ENCODE peak calls at places on chromosomes 11 and 22, in six cellular contexts. One of them, this sample, is unnamed.

GRCh38 chr11:2300290-2300935 is 1.3 kb downstream of the C11orf21 start:
- DNase-seq in GM12892: peak; percentile 14
- DNase-seq in H1: no peak
- DNase-seq in GM12891: no peak
- DNase-seq in SK-N-SH: no peak
- DNase-seq in K562: no peak
- DNase-seq in this sample: no peak

GRCh38 chr11:126443120-126443519 is 87.6 kb downstream of the ST3GAL4 start:
- DNase-seq in GM12892: no peak
- DNase-seq in H1: no peak
- DNase-seq in GM12891: no peak
- DNase-seq in SK-N-SH: peak; percentile 74
- DNase-seq in K562: no peak
- DNase-seq in this sample: no peak

GRCh38 chr22:40791241-40791640 is 27.9 kb downstream of the SLC25A17 start:
- DNase-seq in GM12892: no peak
- DNase-seq in H1: no peak
- DNase-seq in GM12891: no peak
- DNase-seq in SK-N-SH: no peak
- DNase-seq in K562: no peak
- DNase-seq in this sample: no peak

GRCh38 chr11:117931971-117932370 is 2.8 kb upstream of the TMPRSS13 start:
- DNase-seq in GM12892: no peak
- DNase-seq in H1: no peak
- DNase-seq in GM12891: peak; percentile 53
- DNase-seq in SK-N-SH: no peak
- DNase-seq in K562: no peak
- DNase-seq in this sample: no peak

GRCh38 chr11:35288817-35289541 is 130.4 kb downstream of the SLC1A2 start:
- DNase-seq in GM12892: no peak
- DNase-seq in H1: no peak
- DNase-seq in GM12891: no peak
- DNase-seq in SK-N-SH: no peak
- DNase-seq in K562: no peak
- DNase-seq in this sample: no peak

GRCh38 chr11:115659061-115659963 is 155.1 kb upstream of the CADM1 start:
- DNase-seq in GM12892: no peak
- DNase-seq in H1: peak; percentile 63
- DNase-seq in GM12891: no peak
- DNase-seq in SK-N-SH: peak; percentile 83
- DNase-seq in K562: no peak
- DNase-seq in this sample: no peak

GRCh38 chr11:13721760-13722159 is 53.3 kb downstream of the FAR1 start:
- DNase-seq in GM12892: no peak
- DNase-seq in H1: no peak
- DNase-seq in GM12891: no peak
- DNase-seq in SK-N-SH: no peak
- DNase-seq in K562: no peak
- DNase-seq in this sample: no peak

GRCh38 chr22:41998361-41999261 is at the start of gene WBP2NL:
- DNase-seq in GM12892: peak; percentile 91
- DNase-seq in H1: no peak
- DNase-seq in GM12891: peak; percentile 68
- DNase-seq in SK-N-SH: peak; percentile 89
- DNase-seq in K562: peak; percentile 71
- DNase-seq in this sample: no peak

GRCh38 chr11:44426958-44427357 is 117.0 kb upstream of the ALX4 start:
- DNase-seq in GM12892: no peak
- DNase-seq in H1: no peak
- DNase-seq in GM12891: no peak
- DNase-seq in SK-N-SH: no peak
- DNase-seq in K562: no peak
- DNase-seq in this sample: no peak

GRCh38 chr11:16052750-16053149 is 303.6 kb downstream of the SOX6 start:
- DNase-seq in GM12892: no peak
- DNase-seq in H1: no peak
- DNase-seq in GM12891: no peak
- DNase-seq in SK-N-SH: no peak
- DNase-seq in K562: no peak
- DNase-seq in this sample: no peak

GRCh38 chr11:83303358-83303757 is 17.2 kb upstream of the CCDC90B start:
- DNase-seq in GM12892: no peak
- DNase-seq in H1: no peak
- DNase-seq in GM12891: no peak
- DNase-seq in SK-N-SH: no peak
- DNase-seq in K562: no peak
- DNase-seq in this sample: no peak

GRCh38 chr22:45671051-45671782 is 417 bp upstream of the ATXN10 start:
- DNase-seq in GM12892: no peak
- DNase-seq in H1: no peak
- DNase-seq in GM12891: no peak
- DNase-seq in SK-N-SH: peak; percentile 94
- DNase-seq in K562: no peak
- DNase-seq in this sample: no peak

GRCh38 chr22:35219012-35219411 is 38.3 kb upstream of the HMGXB4 start:
- DNase-seq in GM12892: no peak
- DNase-seq in H1: no peak
- DNase-seq in GM12891: no peak
- DNase-seq in SK-N-SH: no peak
- DNase-seq in K562: peak; percentile 57
- DNase-seq in this sample: no peak

GRCh38 chr22:23763579-23764331 is 965 bp downstream of the C22orf15 start:
- DNase-seq in GM12892: no peak
- DNase-seq in H1: peak; percentile 76
- DNase-seq in GM12891: peak; percentile 47
- DNase-seq in SK-N-SH: peak; percentile 25
- DNase-seq in K562: peak; percentile 29
- DNase-seq in this sample: no peak

GRCh38 chr11:12157241-12157661 is 46.9 kb downstream of the MICAL2 start:
- DNase-seq in GM12892: no peak
- DNase-seq in H1: no peak
- DNase-seq in GM12891: no peak
- DNase-seq in SK-N-SH: no peak
- DNase-seq in K562: no peak
- DNase-seq in this sample: no peak

GRCh38 chr11:12156301-12157140 is 46.1 kb downstream of the MICAL2 start:
- DNase-seq in GM12892: no peak
- DNase-seq in H1: no peak
- DNase-seq in GM12891: no peak
- DNase-seq in SK-N-SH: no peak
- DNase-seq in K562: no peak
- DNase-seq in this sample: no peak

GRCh38 chr11:12158926-12159325 is 48.5 kb downstream of the MICAL2 start:
- DNase-seq in GM12892: no peak
- DNase-seq in H1: no peak
- DNase-seq in GM12891: no peak
- DNase-seq in SK-N-SH: no peak
- DNase-seq in K562: peak; percentile 61
- DNase-seq in this sample: no peak

GRCh38 chr11:12154871-12155668 is 44.7 kb downstream of the MICAL2 start:
- DNase-seq in GM12892: no peak
- DNase-seq in H1: no peak
- DNase-seq in GM12891: no peak
- DNase-seq in SK-N-SH: no peak
- DNase-seq in K562: no peak
- DNase-seq in this sample: no peak

DNA sequence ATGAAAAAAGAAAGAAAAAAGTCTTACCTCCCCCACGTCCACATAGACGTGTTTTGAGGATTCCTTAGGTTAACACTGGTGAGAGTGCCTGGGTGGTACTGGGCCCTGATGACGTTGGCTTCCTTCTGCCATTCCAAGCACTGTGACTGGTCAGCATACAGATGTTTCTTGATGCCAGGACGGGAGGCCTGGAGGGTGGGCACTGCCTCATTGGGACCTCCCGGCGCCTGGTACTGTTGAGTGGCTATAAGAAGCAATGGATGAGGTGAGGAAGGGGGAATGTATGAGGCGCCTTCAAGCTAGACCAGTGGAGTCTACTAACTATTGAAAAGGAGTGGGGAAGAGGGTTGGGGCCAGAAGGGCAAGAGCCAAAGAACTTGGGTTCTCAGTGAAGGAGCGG is 45.3 kb downstream of the MICAL2 start:
- DNase-seq in GM12892: no peak
- DNase-seq in H1: no peak
- DNase-seq in GM12891: no peak
- DNase-seq in SK-N-SH: no peak
- DNase-seq in K562: no peak
- DNase-seq in this sample: no peak
- TF ChIP-seq TAF1 in GM12892: no peak
- TF ChIP-seq TAF1 in H1: no peak
- TF ChIP-seq TAF1 in GM12891: no peak
- TF ChIP-seq TAF1 in SK-N-SH: no peak
- TF ChIP-seq TAF1 in K562: no peak
- TF ChIP-seq TAF1 in this sample: no peak

GRCh38 chr11:112961146-112961668 is at the start of gene NCAM1:
- DNase-seq in GM12892: no peak
- DNase-seq in H1: peak; percentile 94
- DNase-seq in GM12891: peak; percentile 21
- DNase-seq in SK-N-SH: peak; percentile 89
- DNase-seq in K562: peak; percentile 21
- DNase-seq in this sample: peak; percentile 19

GRCh38 chr11:112965601-112966125 is 4.4 kb downstream of the NCAM1 start:
- DNase-seq in GM12892: no peak
- DNase-seq in H1: no peak
- DNase-seq in GM12891: no peak
- DNase-seq in SK-N-SH: no peak
- DNase-seq in K562: no peak
- DNase-seq in this sample: no peak

GRCh38 chr11:112963368-112963955 is 2.2 kb downstream of the NCAM1 start:
- DNase-seq in GM12892: no peak
- DNase-seq in H1: peak; percentile 51
- DNase-seq in GM12891: no peak
- DNase-seq in SK-N-SH: peak; percentile 88
- DNase-seq in K562: no peak
- DNase-seq in this sample: no peak

GRCh38 chr11:112961751-112962747 is 829 bp downstream of the NCAM1 start:
- DNase-seq in GM12892: no peak
- DNase-seq in H1: peak; percentile 57
- DNase-seq in GM12891: peak; percentile 10
- DNase-seq in SK-N-SH: peak; percentile 73
- DNase-seq in K562: no peak
- DNase-seq in this sample: no peak

GRCh38 chr11:112962854-112963367 is 1.7 kb downstream of the NCAM1 start:
- DNase-seq in GM12892: no peak
- DNase-seq in H1: peak; percentile 69
- DNase-seq in GM12891: peak; percentile 5
- DNase-seq in SK-N-SH: peak; percentile 85
- DNase-seq in K562: no peak
- DNase-seq in this sample: no peak
- TF ChIP-seq TAF1 in GM12892: no peak
- TF ChIP-seq TAF1 in H1: no peak
- TF ChIP-seq TAF1 in GM12891: no peak
- TF ChIP-seq TAF1 in SK-N-SH: peak; percentile 64
- TF ChIP-seq TAF1 in K562: no peak
- TF ChIP-seq TAF1 in this sample: no peak

DNA sequence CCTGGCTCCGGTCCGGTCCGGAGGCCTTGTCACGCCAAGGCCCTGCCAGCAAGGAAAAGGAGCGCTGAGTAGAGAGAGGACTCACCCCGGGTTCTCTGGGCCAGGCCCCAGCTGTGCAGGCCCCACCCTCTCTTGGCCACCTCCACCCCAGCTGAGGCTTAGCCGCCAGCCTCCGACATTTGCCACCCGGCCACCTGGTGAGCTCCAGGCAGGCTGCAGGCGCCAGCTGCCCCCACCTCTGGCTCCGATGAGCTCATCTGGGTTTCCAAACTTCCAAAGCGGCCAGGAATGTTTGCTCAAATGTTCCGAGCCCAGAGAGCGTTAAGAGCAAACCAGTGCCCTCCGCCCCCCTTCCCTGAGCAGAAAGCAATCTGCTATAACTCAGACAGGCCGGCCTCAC is 9.0 kb upstream of the MN1 start:
- DNase-seq in GM12892: no peak
- DNase-seq in H1: no peak
- DNase-seq in GM12891: no peak
- DNase-seq in SK-N-SH: no peak
- DNase-seq in K562: no peak
- DNase-seq in this sample: peak; percentile 40
- TF ChIP-seq TAF1 in GM12892: no peak
- TF ChIP-seq TAF1 in H1: no peak
- TF ChIP-seq TAF1 in GM12891: no peak
- TF ChIP-seq TAF1 in SK-N-SH: no peak
- TF ChIP-seq TAF1 in K562: no peak
- TF ChIP-seq TAF1 in this sample: no peak

GRCh38 chr11:104095791-104096190 is 59.4 kb downstream of the DDI1 start:
- DNase-seq in GM12892: no peak
- DNase-seq in H1: no peak
- DNase-seq in GM12891: no peak
- DNase-seq in SK-N-SH: no peak
- DNase-seq in K562: no peak
- DNase-seq in this sample: no peak

GRCh38 chr11:104092744-104093143 is 56.3 kb downstream of the DDI1 start:
- DNase-seq in GM12892: no peak
- DNase-seq in H1: no peak
- DNase-seq in GM12891: no peak
- DNase-seq in SK-N-SH: no peak
- DNase-seq in K562: no peak
- DNase-seq in this sample: no peak

GRCh38 chr11:104094576-104094975 is 58.1 kb downstream of the DDI1 start:
- DNase-seq in GM12892: no peak
- DNase-seq in H1: no peak
- DNase-seq in GM12891: no peak
- DNase-seq in SK-N-SH: no peak
- DNase-seq in K562: no peak
- DNase-seq in this sample: no peak

GRCh38 chr11:104091281-104092071 is 55.0 kb downstream of the DDI1 start:
- DNase-seq in GM12892: no peak
- DNase-seq in H1: no peak
- DNase-seq in GM12891: no peak
- DNase-seq in SK-N-SH: no peak
- DNase-seq in K562: no peak
- DNase-seq in this sample: no peak

DNA sequence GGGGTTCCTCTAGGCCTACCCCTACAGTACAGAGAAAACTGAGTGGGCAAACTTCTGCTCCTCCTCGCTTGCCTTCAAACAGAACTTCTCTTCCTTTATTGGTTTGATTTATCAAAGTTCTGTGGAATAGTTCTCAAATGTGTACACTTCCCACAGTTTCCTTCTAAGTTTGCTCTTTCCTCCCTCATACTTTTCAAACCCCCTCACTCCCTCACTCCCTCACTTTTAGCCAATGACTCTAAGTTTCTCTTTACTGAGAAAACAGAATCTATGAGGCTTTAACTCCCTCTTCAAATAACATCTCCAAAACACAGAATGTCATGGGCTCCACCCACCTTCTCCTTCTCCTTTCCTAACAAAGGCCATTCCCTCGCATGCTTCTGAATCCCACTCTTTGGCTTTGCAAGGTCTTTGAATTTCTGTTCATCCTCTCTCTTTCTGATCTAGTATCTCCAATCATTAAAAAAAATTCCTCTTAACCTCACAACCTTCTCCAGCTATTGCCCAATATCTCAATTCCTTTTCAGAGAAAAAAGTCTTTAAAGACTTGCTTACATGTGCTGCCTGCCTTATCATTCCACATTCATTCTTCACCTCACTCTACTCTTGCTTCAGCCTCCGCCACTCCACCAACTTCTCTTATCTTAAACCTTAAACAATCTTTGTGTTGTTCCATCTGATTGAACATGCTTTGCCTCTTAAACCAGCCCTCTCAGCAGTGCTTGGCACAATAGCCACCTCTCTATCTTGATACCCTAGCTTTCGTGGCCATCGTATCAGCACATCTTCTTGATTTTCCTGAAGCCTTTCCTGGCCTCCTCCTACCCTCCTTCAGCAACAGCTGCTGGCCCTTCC is 57.2 kb downstream of the DDI1 start:
- DNase-seq in GM12892: no peak
- DNase-seq in H1: no peak
- DNase-seq in GM12891: no peak
- DNase-seq in SK-N-SH: no peak
- DNase-seq in K562: no peak
- DNase-seq in this sample: no peak
- TF ChIP-seq TAF1 in GM12892: no peak
- TF ChIP-seq TAF1 in H1: no peak
- TF ChIP-seq TAF1 in GM12891: no peak
- TF ChIP-seq TAF1 in SK-N-SH: no peak
- TF ChIP-seq TAF1 in K562: no peak
- TF ChIP-seq TAF1 in this sample: no peak

This sample was measured in HepG2.